ENCODE peak calls at places on chromosome X, in five cellular contexts. K is sigmoid colon, X is K562, A is GM23338, W is HCT116. G is an unnamed sample.
A peak's percentile ranks its signal among the peaks of the same experiment; 100 is the strongest.

GRCh38 chrX:13473666-13474516 is 95.5 kb upstream of the EGFL6 start:
- DNase-seq in K (no peak), X (no peak), A (no peak), W (no peak), G (no peak)

GRCh38 chrX:19772306-19772705 is 115.1 kb downstream of the SH3KBP1 start:
- DNase-seq in K (no peak), X (no peak), A (peak; percentile 15), W (no peak), G (no peak)

GRCh38 chrX:23981711-23982110 is 45.3 kb downstream of the KLHL15 start:
- DNase-seq in K (no peak), X (no peak), A (no peak), W (no peak), G (no peak)

GRCh38 chrX:154043003-154043402 is 23.3 kb upstream of the IRAK1 start:
- DNase-seq in K (no peak), X (no peak), A (no peak), W (no peak), G (no peak)

GRCh38 chrX:75156537-75156945 is 458 bp upstream of the ABCB7 start:
- DNase-seq in K (no peak), X (peak; percentile 8), A (peak; percentile 2), W (no peak), G (no peak)

GRCh38 chrX:20514358-20514757 is 247.6 kb upstream of the RPS6KA3 start:
- DNase-seq in K (no peak), X (peak; percentile 16), A (no peak), W (peak; percentile 58), G (no peak)

GRCh38 chrX:27336466-27337091 is 126.6 kb downstream of the PPP4R3C start:
- DNase-seq in K (no peak), X (peak; percentile 41), A (peak; percentile 53), W (peak; percentile 3), G (no peak)

GRCh38 chrX:105701310-105702052 is 120.9 kb upstream of the NRK start:
- DNase-seq in K (no peak), X (no peak), A (peak; percentile 39), W (no peak), G (no peak)

GRCh38 chrX:56793533-56794320 is 64.7 kb downstream of the NBDY start:
- DNase-seq in K (peak; percentile 57), X (no peak), A (no peak), W (no peak), G (peak; percentile 18)

GRCh38 chrX:144006811-144007210 is 122.9 kb downstream of the UBE2NL start:
- DNase-seq in K (no peak), X (no peak), A (no peak), W (no peak), G (no peak)

GRCh38 chrX:71181558-71181909 is 36.9 kb downstream of the NLGN3 start:
- DNase-seq in K (no peak), X (peak; percentile 40), A (no peak), W (no peak), G (no peak)

GRCh38 chrX:42248226-42248625 is 324.9 kb upstream of the CASK start:
- DNase-seq in K (no peak), X (no peak), A (no peak), W (no peak), G (no peak)

GRCh38 chrX:118872102-118872566 is 48.5 kb downstream of the ZCCHC12 start:
- DNase-seq in K (peak; percentile 70), X (no peak), A (no peak), W (no peak), G (no peak)

GRCh38 chrX:24110049-24110448 is 39.5 kb upstream of the ZFX start:
- DNase-seq in K (no peak), X (peak; percentile 29), A (no peak), W (no peak), G (no peak)

GRCh38 chrX:37785569-37785968 is 5.7 kb downstream of the CYBB start:
- DNase-seq in K (no peak), X (no peak), A (no peak), W (no peak), G (peak; percentile 53)

GRCh38 chrX:46597774-46598173 is 24.2 kb downstream of the CHST7 start:
- DNase-seq in K (no peak), X (no peak), A (no peak), W (no peak), G (no peak)

GRCh38 chrX:104697264-104697663 is 131.3 kb downstream of the IL1RAPL2 start:
- DNase-seq in K (no peak), X (no peak), A (no peak), W (no peak), G (no peak)

GRCh38 chrX:115591856-115592842 is 31.2 kb downstream of the PLS3 start:
- DNase-seq in K (no peak), X (no peak), A (no peak), W (no peak), G (no peak)

GRCh38 chrX:68045008-68045577 is 388.2 kb downstream of the OPHN1 start:
- DNase-seq in K (no peak), X (no peak), A (no peak), W (no peak), G (no peak)

GRCh38 chrX:46327229-46328081 is 217.8 kb downstream of the ZNF674 start:
- DNase-seq in K (no peak), X (no peak), A (peak; percentile 91), W (peak; percentile 76), G (peak; percentile 33)

GRCh38 chrX:73581002-73581628 is 18.1 kb downstream of the CHIC1 start:
- DNase-seq in K (no peak), X (no peak), A (no peak), W (no peak), G (no peak)

GRCh38 chrX:17939724-17940123 is 78.6 kb upstream of the RAI2 start:
- DNase-seq in K (no peak), X (no peak), A (no peak), W (no peak), G (no peak)

GRCh38 chrX:132592880-132593279 is 104.0 kb upstream of the MBNL3 start:
- DNase-seq in K (no peak), X (no peak), A (peak; percentile 49), W (no peak), G (no peak)
- TF ChIP-seq CTCF in K (no peak), X (peak; percentile 26), A (peak; percentile 45), W (peak; percentile 12), G (peak; percentile 14)

GRCh38 chrX:39755152-39756032 is 342.4 kb downstream of the BCOR start:
- DNase-seq in K (peak; percentile 96), X (peak; percentile 81), A (no peak), W (peak; percentile 85), G (peak; percentile 62)
- TF ChIP-seq POLR2AphosphoS5 in K (peak; percentile 67), X (no peak), A (no peak), W (peak; percentile 47), G (no peak)

GRCh38 chrX:64230123-64230970 is at the start of gene ASB12:
- DNase-seq in K (no peak), X (no peak), A (peak; percentile 22), W (no peak), G (no peak)
- TF ChIP-seq CTCF in K (no peak), X (no peak), A (peak; percentile 35), W (no peak), G (no peak)

GRCh38 chrX:2401590-2402360 is 99.0 kb downstream of the DHRSX start:
- DNase-seq in K (no peak), X (no peak), A (no peak), W (peak; percentile 89), G (no peak)
- TF ChIP-seq POLR2AphosphoS5 in K (no peak), X (no peak), A (no peak), W (no peak), G (no peak)

DNA sequence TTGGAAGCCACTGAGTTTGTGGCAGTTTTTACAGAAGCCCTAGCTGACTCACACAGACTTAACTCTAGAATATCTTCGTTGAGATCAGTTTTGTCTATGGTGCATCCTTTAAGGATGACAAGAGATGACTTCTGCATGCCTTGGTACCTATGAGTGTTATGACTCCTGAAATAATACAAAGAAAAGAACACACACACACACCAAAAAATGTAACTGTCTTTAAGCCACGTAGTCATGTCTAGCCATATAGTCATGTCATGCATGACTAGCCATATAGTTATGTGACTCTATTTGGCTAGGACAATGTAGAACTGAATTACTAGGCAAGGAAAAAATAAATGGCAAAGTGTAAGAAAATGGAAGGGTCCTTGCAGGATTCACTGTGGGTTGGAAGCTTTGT is 447.8 kb downstream of the NLGN4X start:
- DNase-seq in K (no peak), X (no peak), A (no peak), W (no peak), G (no peak)
- TF ChIP-seq CTCF in K (no peak), X (no peak), A (no peak), W (no peak), G (no peak)

GRCh38 chrX:130825509-130825908 is 77.5 kb downstream of the ENOX2 start:
- DNase-seq in K (no peak), X (no peak), A (no peak), W (no peak), G (no peak)
- TF ChIP-seq POLR2AphosphoS5 in K (no peak), X (no peak), A (no peak), W (no peak), G (no peak)

GRCh38 chrX:55450259-55450658 is 1.7 kb upstream of the MAGEH1 start:
- DNase-seq in K (no peak), X (peak; percentile 26), A (peak; percentile 23), W (no peak), G (no peak)
- TF ChIP-seq CTCF in K (no peak), X (peak; percentile 20), A (peak; percentile 14), W (no peak), G (no peak)

GRCh38 chrX:119996600-119997524 is 53.3 kb upstream of the NKAP start:
- DNase-seq in K (no peak), X (no peak), A (no peak), W (no peak), G (no peak)
- TF ChIP-seq POLR2AphosphoS5 in K (no peak), X (no peak), A (no peak), W (no peak), G (no peak)

G was measured in upper lobe of left lung.